ENCODE peak calls at places on chromosomes 1 and 21, in ten cellular contexts. P is heart left ventricle; T is RWPE1; G is mammary epithelial cell; E is upper lobe of right lung; A is tibial artery; B is tibial nerve; M is AG04450; V is CD4-positive, alpha-beta T cell; W is uterus. J is an unnamed sample.

GRCh38 chr1:241964550-241965241 is 7.1 kb downstream of the BECN2 start:
- DNase-seq in P (no peak), A (peak), V (no peak), M (no peak), G (no peak), B (no peak), W (no peak), T (no peak), E (no peak), J (no peak)

GRCh38 chr1:79716481-79716880 is 710.0 kb upstream of the ADGRL4 start:
- DNase-seq in B (no peak), A (no peak), M (peak), P (no peak), T (peak), G (peak), W (no peak), E (no peak), V (no peak), J (no peak)

GRCh38 chr1:44035726-44036408 is 4.6 kb upstream of the SLC6A9 start:
- DNase-seq in G (no peak), A (no peak), M (no peak), W (peak), T (no peak), V (no peak), B (no peak), E (no peak), P (peak), J (no peak)

GRCh38 chr1:155389831-155390230 is 69.1 kb downstream of the RUSC1 start:
- DNase-seq in V (no peak), G (peak), W (no peak), T (no peak), E (no peak), P (no peak), A (no peak), B (no peak), M (no peak), J (no peak)

GRCh38 chr1:195958131-195958530 is 650.1 kb downstream of the KCNT2 start:
- DNase-seq in T (peak), A (no peak), M (no peak), W (no peak), B (no peak), V (no peak), E (no peak), G (peak), P (no peak), J (no peak)

GRCh38 chr1:110766336-110766647 is 91.6 kb upstream of the KCNA3 start:
- DNase-seq in T (no peak), V (no peak), W (no peak), A (no peak), P (no peak), M (no peak), E (no peak), B (no peak), G (no peak), J (no peak)

GRCh38 chr1:186925881-186926676 is 97.3 kb downstream of the PLA2G4A start:
- DNase-seq in A (no peak), B (no peak), M (no peak), P (no peak), E (no peak), W (no peak), G (no peak), V (no peak), T (no peak), J (no peak)

GRCh38 chr1:229037806-229038405 is 233.0 kb upstream of the RAB4A start:
- DNase-seq in P (no peak), W (no peak), M (no peak), G (peak), V (no peak), T (no peak), B (no peak), E (no peak), A (no peak), J (peak)

GRCh38 chr1:222654849-222655248 is 37.0 kb downstream of the MIA3 start:
- DNase-seq in W (no peak), A (peak), P (no peak), E (no peak), V (peak), M (no peak), G (no peak), T (no peak), B (no peak), J (peak)

GRCh38 chr1:181061891-181062777 is 26.4 kb upstream of the IER5 start:
- DNase-seq in W (no peak), M (no peak), E (peak), A (peak), V (no peak), B (no peak), G (no peak), P (peak), T (no peak), J (peak)

GRCh38 chr1:109500886-109501285 is 7.0 kb downstream of the CYB561D1 start:
- DNase-seq in A (no peak), T (no peak), B (no peak), P (no peak), M (no peak), W (no peak), V (no peak), G (no peak), E (no peak), J (no peak)

GRCh38 chr1:151574575-151575529 is 34.7 kb downstream of the TUFT1 start:
- DNase-seq in E (no peak), M (no peak), G (peak), V (no peak), W (no peak), B (no peak), A (no peak), P (peak), T (peak), J (no peak)

GRCh38 chr21:34536311-34536710 is 24.3 kb upstream of the KCNE1 start:
- DNase-seq in B (no peak), M (no peak), P (no peak), E (no peak), G (no peak), W (no peak), T (no peak), A (no peak), V (no peak), J (no peak)

GRCh38 chr1:213399695-213400094 is 348.7 kb downstream of the RPS6KC1 start:
- DNase-seq in M (no peak), B (no peak), T (no peak), V (no peak), A (no peak), P (peak), G (peak), E (no peak), W (no peak), J (no peak)

GRCh38 chr1:186775881-186776560 is 52.7 kb upstream of the PLA2G4A start:
- DNase-seq in M (no peak), V (no peak), W (no peak), A (no peak), P (no peak), E (no peak), G (peak), B (no peak), T (peak), J (no peak)

GRCh38 chr1:65393345-65393744 is 27.1 kb upstream of the LEPR start:
- DNase-seq in B (no peak), T (peak), A (no peak), V (no peak), W (no peak), G (peak), P (no peak), M (no peak), E (no peak), J (no peak)

GRCh38 chr21:41956926-41957729 is 3.3 kb upstream of the C2CD2 start:
- DNase-seq in E (no peak), V (no peak), P (no peak), W (no peak), A (no peak), T (peak), B (no peak), M (peak), G (peak), J (no peak)

GRCh38 chr21:33700491-33700890 is 58.2 kb downstream of the ITSN1 start:
- DNase-seq in M (no peak), G (no peak), T (no peak), P (no peak), V (no peak), A (no peak), B (no peak), E (no peak), W (no peak), J (no peak)

GRCh38 chr1:178613271-178613945 is 100.5 kb downstream of the TEX35 start:
- DNase-seq in A (no peak), M (no peak), E (no peak), P (no peak), B (no peak), T (no peak), G (no peak), V (no peak), W (no peak), J (no peak)

GRCh38 chr1:183194527-183195145 is 8.6 kb downstream of the LAMC2 start:
- DNase-seq in B (no peak), T (no peak), G (no peak), E (no peak), W (no peak), M (no peak), V (no peak), P (no peak), A (no peak), J (no peak)

GRCh38 chr21:15848632-15849031 is 118.8 kb downstream of the USP25 start:
- DNase-seq in A (no peak), G (peak), T (peak), B (no peak), V (no peak), E (no peak), M (no peak), P (no peak), W (no peak), J (no peak)

GRCh38 chr1:245605480-245606156 is 450.8 kb downstream of the KIF26B start:
- DNase-seq in A (no peak), G (peak), P (peak), T (peak), E (no peak), V (no peak), B (no peak), W (no peak), M (peak), J (no peak)

GRCh38 chr1:154608522-154609294 is 722 bp upstream of the ADAR start:
- DNase-seq in T (peak), A (peak), P (peak), B (no peak), E (no peak), W (no peak), V (peak), M (no peak), G (peak), J (no peak)

GRCh38 chr1:108892356-108893140 is 15.8 kb downstream of the GPSM2 start:
- DNase-seq in V (no peak), P (no peak), A (no peak), G (no peak), E (no peak), B (no peak), T (no peak), W (no peak), M (no peak), J (no peak)

GRCh38 chr1:148166558-148167492 is 14.7 kb upstream of the NBPF11 start:
- DNase-seq in G (peak), A (no peak), V (no peak), M (no peak), W (no peak), P (no peak), E (no peak), T (peak), B (no peak), J (no peak)

GRCh38 chr1:30704765-30705509 is 18.4 kb downstream of the MATN1 start:
- DNase-seq in E (peak), V (no peak), B (no peak), T (no peak), A (peak), W (peak), G (no peak), P (no peak), M (no peak), J (no peak)

GRCh38 chr1:240423525-240423924 is 188.4 kb downstream of the GREM2 start:
- DNase-seq in P (no peak), W (no peak), V (no peak), A (no peak), B (no peak), M (no peak), G (no peak), T (no peak), E (no peak), J (no peak)

GRCh38 chr1:20440785-20441200 is 45.2 kb downstream of the CAMK2N1 start:
- DNase-seq in M (no peak), W (peak), V (peak), G (peak), B (no peak), P (no peak), A (no peak), T (peak), E (peak), J (no peak)

GRCh38 chr1:118483245-118484006 is 298.4 kb upstream of the SPAG17 start:
- DNase-seq in T (no peak), A (no peak), B (no peak), E (no peak), P (no peak), G (no peak), V (no peak), M (no peak), W (no peak), J (no peak)

GRCh38 chr1:28173151-28173979 is 3.1 kb downstream of the PTAFR start:
- DNase-seq in B (no peak), G (no peak), E (no peak), M (no peak), W (no peak), V (no peak), A (no peak), P (no peak), T (no peak), J (no peak)

GRCh38 chr1:70039485-70039884 is 165.9 kb downstream of the LRRC40 start:
- DNase-seq in G (no peak), E (no peak), V (no peak), M (no peak), P (no peak), B (no peak), A (no peak), W (no peak), T (no peak), J (no peak)

GRCh38 chr1:182662121-182662890 is 22.1 kb downstream of the RGS8 start:
- DNase-seq in M (no peak), A (no peak), W (no peak), V (no peak), T (no peak), B (no peak), E (no peak), G (no peak), P (no peak), J (no peak)

GRCh38 chr1:1084028-1084371 is 9.9 kb upstream of the RNF223 start:
- DNase-seq in W (no peak), P (no peak), T (no peak), E (peak), B (no peak), A (no peak), G (no peak), V (no peak), M (no peak), J (no peak)

GRCh38 chr1:156104065-156104810 is 10.3 kb upstream of the LMNA start:
- DNase-seq in G (peak), W (peak), M (no peak), V (peak), P (peak), A (peak), T (peak), E (peak), B (no peak), J (no peak)

GRCh38 chr1:16231331-16232315 is 5.4 kb downstream of the CPLANE2 start:
- DNase-seq in E (peak), B (no peak), G (no peak), W (no peak), V (no peak), T (no peak), P (no peak), M (no peak), A (no peak), J (no peak)

GRCh38 chr1:234477373-234478151 is 1.4 kb downstream of the TARBP1 start:
- DNase-seq in E (no peak), B (no peak), T (no peak), A (no peak), V (no peak), W (no peak), G (no peak), M (no peak), P (no peak), J (no peak)

GRCh38 chr1:174258148-174258550 is 98.8 kb downstream of the RABGAP1L start:
- DNase-seq in B (no peak), P (no peak), V (no peak), M (peak), G (peak), W (no peak), T (peak), E (no peak), A (no peak), J (peak)

GRCh38 chr1:12572506-12572905 is 45.5 kb downstream of the DHRS3 start:
- DNase-seq in V (no peak), W (no peak), M (no peak), E (no peak), B (no peak), A (no peak), G (peak), P (no peak), T (no peak), J (no peak)

GRCh38 chr1:12577020-12577419 is 41.0 kb downstream of the DHRS3 start:
- DNase-seq in V (no peak), T (no peak), P (no peak), B (no peak), G (no peak), A (no peak), M (no peak), E (no peak), W (no peak), J (no peak)

GRCh38 chr1:12578860-12579422 is 39.1 kb downstream of the DHRS3 start:
- DNase-seq in V (no peak), W (no peak), T (no peak), E (no peak), M (no peak), B (no peak), A (no peak), P (no peak), G (no peak), J (no peak)

GRCh38 chr1:12573015-12573825 is 44.8 kb downstream of the DHRS3 start:
- DNase-seq in B (no peak), A (no peak), V (no peak), P (peak), E (no peak), M (no peak), G (no peak), T (no peak), W (no peak), J (no peak)

GRCh38 chr1:12574757-12575139 is 43.3 kb downstream of the DHRS3 start:
- DNase-seq in P (no peak), W (no peak), E (no peak), V (no peak), A (no peak), M (no peak), B (no peak), G (no peak), T (no peak), J (no peak)
- H3K27ac ChIP-seq in P (no peak), W (no peak), E (no peak), V (no peak), A (no peak), M (no peak), B (peak), G (no peak), T (peak), J (no peak)

GRCh38 chr1:207981976-207982375 is 71.1 kb upstream of the CD34 start:
- DNase-seq in A (no peak), B (no peak), V (no peak), M (no peak), G (no peak), W (no peak), E (no peak), P (no peak), T (no peak), J (no peak)
- TF ChIP-seq CTCF in A (no peak), B (no peak), V (no peak), M (peak), G (peak), W (no peak), E (peak), P (peak), T (peak), J (no peak)

GRCh38 chr1:3082051-3082450 is 13.0 kb downstream of the PRDM16 start:
- DNase-seq in M (no peak), A (no peak), B (no peak), G (no peak), T (no peak), E (no peak), P (no peak), W (no peak), V (no peak), J (no peak)

GRCh38 chr1:3084726-3085125 is 15.7 kb downstream of the PRDM16 start:
- DNase-seq in A (no peak), E (no peak), T (no peak), V (no peak), G (no peak), P (no peak), B (no peak), M (no peak), W (no peak), J (no peak)

GRCh38 chr1:3084154-3084553 is 15.2 kb downstream of the PRDM16 start:
- DNase-seq in A (no peak), P (no peak), M (no peak), B (no peak), T (no peak), E (no peak), V (no peak), G (no peak), W (no peak), J (no peak)

GRCh38 chr1:3081171-3081683 is 12.2 kb downstream of the PRDM16 start:
- DNase-seq in G (no peak), W (no peak), E (no peak), V (no peak), M (no peak), T (no peak), B (no peak), P (no peak), A (no peak), J (no peak)

DNA sequence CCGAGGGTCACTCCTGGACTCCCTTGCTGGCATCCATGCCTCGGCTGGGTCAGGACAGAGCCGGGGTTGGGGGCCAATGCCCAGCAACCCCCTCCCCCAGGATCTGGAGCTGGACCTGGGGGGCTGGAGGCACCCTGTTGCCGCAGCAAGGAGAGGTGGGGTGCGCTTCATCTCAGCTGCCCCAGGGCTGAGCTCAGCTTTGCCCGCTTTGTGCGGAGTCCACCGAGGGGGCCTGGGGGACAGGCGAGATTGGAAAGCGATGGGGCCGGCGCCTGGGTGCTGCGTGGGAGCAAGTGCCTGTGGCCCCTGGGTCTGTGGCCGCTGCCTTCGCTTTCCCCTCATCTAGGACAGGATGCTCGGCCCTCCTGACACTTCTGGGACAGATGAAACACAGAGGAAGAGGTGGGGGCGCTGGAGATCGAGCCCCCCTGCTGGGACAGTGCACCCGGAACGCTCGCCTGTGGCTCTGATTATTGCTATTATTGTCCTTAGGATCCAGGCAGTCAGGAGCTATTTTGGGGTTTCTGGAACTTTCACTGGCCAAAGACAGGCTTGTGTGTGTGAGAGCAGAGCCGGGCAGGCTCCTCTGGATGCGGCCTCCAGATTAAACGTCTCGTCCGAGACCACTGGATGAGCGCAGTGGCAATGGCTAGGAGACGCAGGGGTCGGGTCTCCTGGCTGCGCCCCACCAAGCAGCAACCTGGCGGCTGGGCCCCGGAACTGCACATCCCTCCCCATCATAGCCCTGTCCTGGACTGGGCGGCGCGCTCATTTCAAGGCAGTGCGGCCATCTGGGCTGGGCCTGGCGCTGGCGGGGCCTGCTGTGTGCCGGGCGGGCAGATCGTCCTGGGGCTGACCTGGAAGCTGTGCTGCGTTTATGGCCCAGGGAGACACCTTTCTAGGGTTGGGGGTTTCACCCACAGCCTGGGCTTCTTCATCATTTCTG is 13.8 kb downstream of the PRDM16 start:
- DNase-seq in V (no peak), A (no peak), G (no peak), P (no peak), M (no peak), E (no peak), B (no peak), T (no peak), W (no peak), J (no peak)
- H3K27ac ChIP-seq in V (no peak), A (peak), G (no peak), P (peak), M (no peak), E (no peak), B (peak), T (no peak), W (no peak), J (no peak)

DNA sequence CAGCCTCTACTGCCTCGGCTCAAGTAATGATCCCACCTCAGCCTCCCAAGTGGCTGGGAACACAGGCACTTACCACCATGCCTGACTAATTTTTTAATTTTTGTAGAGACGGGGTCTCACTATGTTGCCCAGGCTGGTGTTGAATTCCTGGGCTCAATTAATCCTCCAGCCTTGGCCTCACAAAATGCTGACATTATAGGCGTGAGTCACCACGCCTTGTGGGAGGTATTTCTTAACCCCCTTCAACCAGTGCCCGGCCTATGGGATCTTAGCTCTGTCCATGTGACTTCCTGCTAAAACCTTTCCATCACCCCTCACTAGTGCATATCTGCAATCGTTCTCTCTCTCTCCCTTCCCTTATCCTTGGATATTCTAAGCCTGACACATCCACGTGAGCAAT is 86.4 kb downstream of the FOXD2 start:
- DNase-seq in A (no peak), P (no peak), B (no peak), V (no peak), E (no peak), T (no peak), W (no peak), M (no peak), G (no peak), J (no peak)
- TF ChIP-seq CTCF in A (no peak), P (no peak), B (no peak), V (no peak), E (no peak), T (no peak), W (no peak), M (no peak), G (no peak), J (no peak)

J was measured in CD8-positive, alpha-beta T cell.